ENCODE peak calls at places on chromosomes 11 and 22, in seven cellular contexts. L is fibroblast of pulmonary artery, Y is mucosa of descending colon, C is HFF-Myc, G is aorta, T is Peyer's patch, B is left ventricle myocardium inferior. Z is an unnamed sample.

GRCh38 chr11:60831143-60831500 is 10.8 kb upstream of the CCDC86 start:
- DNase-seq in G (peak), Y (peak), L (peak), B (peak), C (peak), T (peak), Z (peak)

GRCh38 chr11:57338152-57338551 is at the start of gene P2RX3:
- DNase-seq in L (no peak), T (peak), Y (no peak), C (no peak), B (peak), G (no peak), Z (no peak)

GRCh38 chr11:120540744-120541143 is 29.2 kb downstream of the GRIK4 start:
- DNase-seq in C (no peak), Y (no peak), L (no peak), B (no peak), G (no peak), T (no peak), Z (no peak)

GRCh38 chr22:30245985-30246901 is at the start of gene LIF:
- DNase-seq in B (no peak), C (no peak), G (no peak), Y (peak), T (no peak), L (peak), Z (no peak)

GRCh38 chr11:47161134-47161854 is 15.4 kb downstream of the ARFGAP2 start:
- DNase-seq in C (no peak), L (peak), T (peak), B (no peak), G (no peak), Y (peak), Z (peak)

GRCh38 chr22:23212061-23213030 is 32.0 kb downstream of the BCR start:
- DNase-seq in C (no peak), Y (no peak), T (peak), G (peak), L (no peak), B (no peak), Z (peak)

GRCh38 chr11:69545976-69546617 is 64.6 kb downstream of the LINC01488 start:
- DNase-seq in Y (no peak), C (no peak), B (no peak), T (no peak), G (peak), L (no peak), Z (peak)

GRCh38 chr11:59551651-59552521 is 40.5 kb downstream of the OR4D9 start:
- DNase-seq in L (peak), C (peak), B (no peak), T (no peak), Y (no peak), G (no peak), Z (no peak)

DNA sequence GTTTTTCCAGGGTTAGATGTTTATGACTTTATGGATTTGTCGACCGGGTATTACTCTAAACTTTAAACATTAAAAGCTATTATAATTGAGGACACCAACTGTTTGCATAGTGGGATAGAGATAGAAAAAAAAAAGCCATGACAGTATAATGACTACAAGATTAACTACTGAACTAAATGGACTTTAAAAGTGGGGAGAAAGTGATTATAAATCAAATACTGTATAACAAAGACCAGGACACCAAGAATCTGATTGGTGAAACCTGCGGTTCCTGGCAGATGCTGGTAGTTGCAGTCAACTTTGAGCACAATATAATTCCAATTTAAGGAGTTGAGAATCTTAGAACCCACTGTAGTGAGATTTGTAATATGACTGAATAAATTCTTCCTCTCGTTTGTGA is 2.5 kb downstream of the CRKL start:
- DNase-seq in C (no peak), T (no peak), Y (no peak), G (no peak), L (no peak), B (no peak), Z (no peak)
- H3K4me3 ChIP-seq in C (peak), T (peak), Y (no peak), G (peak), L (peak), B (peak), Z (peak)

DNA sequence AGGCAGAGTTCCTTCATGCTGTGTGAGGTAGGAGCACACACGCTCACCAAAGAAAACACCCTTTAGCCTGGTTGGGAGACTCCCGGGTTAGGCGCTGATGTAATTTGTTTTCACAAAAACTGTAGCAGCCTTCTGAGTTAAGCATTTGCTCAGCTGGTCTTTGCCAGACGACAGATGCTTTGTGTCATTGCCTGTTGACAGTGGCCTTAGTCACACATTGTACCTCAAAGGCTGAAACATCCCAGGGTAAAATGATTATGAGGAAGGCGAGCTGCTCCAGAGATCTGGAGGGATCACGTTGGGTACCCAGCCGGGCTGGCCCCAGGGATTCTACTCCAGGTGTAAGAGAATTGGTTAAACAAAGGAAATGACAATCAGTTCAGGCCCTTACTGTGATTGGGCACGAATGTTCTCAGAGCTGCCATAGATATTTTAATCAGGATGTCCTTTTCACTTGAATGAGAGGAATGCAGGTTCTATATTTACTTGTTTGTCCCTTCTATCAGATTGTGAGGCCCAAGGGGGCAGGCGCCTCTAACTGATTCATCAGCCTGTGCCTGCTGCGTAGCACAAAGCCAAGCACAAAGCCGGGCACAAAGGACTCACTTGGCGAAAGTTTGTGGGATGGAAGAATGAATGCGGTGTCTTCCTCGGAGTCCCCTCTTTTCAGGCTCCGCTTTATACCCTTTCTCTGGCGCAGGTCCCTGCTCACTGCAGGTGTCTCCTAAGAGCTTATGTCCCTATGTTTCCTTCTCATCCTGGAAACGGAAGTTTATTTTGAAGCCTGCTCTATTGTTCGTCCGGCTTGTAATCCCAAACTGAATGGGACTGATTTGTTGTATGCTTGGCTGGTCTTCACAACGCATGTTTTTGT is 47.1 kb downstream of the ADM start:
- DNase-seq in L (peak), Y (peak), B (peak), C (no peak), G (peak), T (no peak), Z (no peak)
- H3K4me3 ChIP-seq in L (no peak), Y (no peak), B (peak), C (no peak), G (no peak), T (no peak), Z (no peak)

GRCh38 chr11:102280237-102280833 is 36.9 kb upstream of the BIRC3 start:
- DNase-seq in T (peak), L (no peak), B (no peak), C (no peak), Y (peak), G (no peak), Z (no peak)
- H3K4me3 ChIP-seq in T (no peak), L (no peak), B (no peak), C (no peak), Y (no peak), G (no peak), Z (no peak)

GRCh38 chr11:62846177-62846576 is 6.8 kb upstream of the WDR74 start:
- DNase-seq in G (no peak), T (no peak), Y (no peak), L (no peak), B (no peak), C (no peak), Z (no peak)

GRCh38 chr11:62842171-62842717 is 2.9 kb upstream of the WDR74 start:
- DNase-seq in L (no peak), Y (peak), G (peak), T (no peak), B (peak), C (no peak), Z (peak)

GRCh38 chr11:62839050-62840015 is at the start of gene WDR74:
- DNase-seq in T (peak), Y (peak), B (peak), G (peak), C (peak), L (peak), Z (peak)

GRCh38 chr11:62844154-62844553 is 4.8 kb upstream of the WDR74 start:
- DNase-seq in C (no peak), G (no peak), Y (no peak), T (no peak), L (no peak), B (no peak), Z (no peak)

DNA sequence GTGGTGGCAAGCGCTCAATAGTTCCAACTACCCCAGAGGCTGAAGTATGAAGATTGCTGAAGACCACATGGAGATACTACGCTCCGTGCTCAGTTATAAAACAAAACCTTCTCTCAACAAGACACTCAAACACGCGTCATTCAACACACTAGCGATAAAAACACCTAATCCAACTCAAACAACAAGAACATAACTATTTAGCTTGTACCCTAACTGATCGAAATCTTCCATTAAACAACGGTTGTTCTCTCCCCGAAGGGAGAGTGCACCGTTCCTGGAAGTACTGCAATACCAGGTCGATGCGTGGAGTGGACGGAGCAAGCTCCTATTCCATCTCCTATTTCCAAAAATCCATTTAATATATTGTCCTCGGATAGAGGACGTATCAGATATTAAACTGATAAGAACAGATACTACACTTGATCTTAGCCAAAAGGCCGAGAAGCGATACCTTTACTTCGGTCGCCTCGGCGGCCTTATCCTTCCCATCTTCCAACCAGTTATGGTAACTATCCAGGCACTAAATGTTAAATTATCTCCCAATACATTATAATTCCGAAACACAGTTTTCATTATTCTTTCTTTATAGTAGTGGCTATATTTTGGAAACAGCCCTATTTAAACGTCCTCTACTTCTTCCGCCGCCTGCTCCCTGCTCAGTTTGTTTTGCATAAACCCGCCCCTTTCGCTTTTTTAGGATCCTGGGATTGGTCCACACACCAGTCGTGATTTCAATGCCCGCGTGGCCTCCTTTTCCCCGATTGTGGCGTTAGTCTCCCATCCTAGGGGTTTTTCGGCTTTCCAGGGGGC is 2.2 kb upstream of the WDR74 start:
- DNase-seq in B (peak), L (peak), T (peak), Y (peak), G (peak), C (peak), Z (peak)
- H3K4me3 ChIP-seq in B (peak), L (peak), T (peak), Y (peak), G (peak), C (peak), Z (peak)

GRCh38 chr22:21736948-21737347 is 1.4 kb upstream of the YPEL1 start:
- DNase-seq in T (no peak), L (no peak), Y (no peak), C (no peak), B (no peak), G (no peak), Z (no peak)

GRCh38 chr22:21734540-21735197 is 925 bp downstream of the YPEL1 start:
- DNase-seq in C (no peak), T (no peak), G (no peak), L (no peak), Y (no peak), B (no peak), Z (no peak)

GRCh38 chr22:21738081-21738480 is 2.5 kb upstream of the YPEL1 start:
- DNase-seq in L (no peak), T (no peak), Y (no peak), G (no peak), C (no peak), B (no peak), Z (no peak)

GRCh38 chr22:21735198-21736083 is at the start of gene YPEL1:
- DNase-seq in T (peak), Y (peak), L (peak), B (peak), C (no peak), G (peak), Z (peak)

DNA sequence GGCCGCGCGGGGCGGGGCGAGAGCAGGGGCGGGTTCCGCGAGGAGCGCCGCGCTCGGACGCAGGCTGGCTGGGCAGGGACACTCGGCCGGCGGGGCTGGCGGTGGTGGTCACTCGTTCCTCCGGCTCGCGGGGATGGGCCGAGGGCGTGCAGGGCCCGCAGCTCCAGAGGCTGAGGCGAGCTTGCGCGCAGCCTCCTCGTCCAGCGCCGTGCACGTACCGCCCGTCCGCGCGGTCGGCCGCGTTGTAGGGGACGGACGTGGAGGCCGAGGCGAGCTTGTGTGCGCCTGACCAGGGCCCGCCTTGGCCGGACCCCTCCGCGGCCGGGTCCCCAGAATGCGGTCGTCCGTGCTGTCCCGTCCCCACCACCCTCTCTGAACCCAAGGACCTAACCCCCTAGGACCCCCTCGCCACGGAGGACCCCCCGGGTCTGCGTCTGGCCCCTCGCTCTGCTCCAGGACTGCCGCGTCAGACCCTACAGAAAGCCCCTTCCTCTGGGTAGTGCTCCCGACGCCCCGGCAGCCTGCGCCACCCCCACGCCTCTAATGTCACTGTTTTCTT is 569 bp upstream of the YPEL1 start:
- DNase-seq in C (no peak), G (no peak), L (no peak), B (no peak), T (no peak), Y (no peak), Z (no peak)
- H3K4me3 ChIP-seq in C (peak), G (peak), L (peak), B (peak), T (peak), Y (no peak), Z (peak)

GRCh38 chr11:818396-819128 is at the start of gene PNPLA2:
- DNase-seq in B (no peak), T (peak), L (peak), C (no peak), G (no peak), Y (peak), Z (no peak)
- H3K4me3 ChIP-seq in B (peak), T (peak), L (peak), C (peak), G (peak), Y (peak), Z (peak)

GRCh38 chr11:12251651-12252560 is 125.5 kb upstream of the PARVA start:
- DNase-seq in Y (no peak), L (no peak), C (no peak), B (no peak), T (no peak), G (no peak), Z (no peak)
- H3K4me3 ChIP-seq in Y (no peak), L (no peak), C (no peak), B (no peak), T (no peak), G (no peak), Z (no peak)

GRCh38 chr22:32204856-32205722 is at the start of gene RFPL2:
- DNase-seq in G (no peak), T (peak), Y (peak), L (peak), C (no peak), B (no peak), Z (peak)
- H3K4me3 ChIP-seq in G (no peak), T (peak), Y (no peak), L (no peak), C (no peak), B (peak), Z (peak)

GRCh38 chr22:39317756-39318506 is 1.5 kb downstream of the RPL3 start:
- DNase-seq in C (no peak), G (no peak), L (peak), T (peak), Y (no peak), B (no peak), Z (no peak)

GRCh38 chr22:39318507-39319283 is 728 bp downstream of the RPL3 start:
- DNase-seq in T (peak), Y (no peak), G (peak), L (no peak), C (no peak), B (no peak), Z (no peak)

GRCh38 chr22:39316440-39317083 is 2.9 kb downstream of the RPL3 start:
- DNase-seq in G (peak), Y (peak), L (peak), C (no peak), T (peak), B (peak), Z (peak)

GRCh38 chr22:39315389-39315788 is 4.0 kb downstream of the RPL3 start:
- DNase-seq in G (no peak), C (no peak), B (no peak), T (peak), Y (no peak), L (no peak), Z (no peak)

DNA sequence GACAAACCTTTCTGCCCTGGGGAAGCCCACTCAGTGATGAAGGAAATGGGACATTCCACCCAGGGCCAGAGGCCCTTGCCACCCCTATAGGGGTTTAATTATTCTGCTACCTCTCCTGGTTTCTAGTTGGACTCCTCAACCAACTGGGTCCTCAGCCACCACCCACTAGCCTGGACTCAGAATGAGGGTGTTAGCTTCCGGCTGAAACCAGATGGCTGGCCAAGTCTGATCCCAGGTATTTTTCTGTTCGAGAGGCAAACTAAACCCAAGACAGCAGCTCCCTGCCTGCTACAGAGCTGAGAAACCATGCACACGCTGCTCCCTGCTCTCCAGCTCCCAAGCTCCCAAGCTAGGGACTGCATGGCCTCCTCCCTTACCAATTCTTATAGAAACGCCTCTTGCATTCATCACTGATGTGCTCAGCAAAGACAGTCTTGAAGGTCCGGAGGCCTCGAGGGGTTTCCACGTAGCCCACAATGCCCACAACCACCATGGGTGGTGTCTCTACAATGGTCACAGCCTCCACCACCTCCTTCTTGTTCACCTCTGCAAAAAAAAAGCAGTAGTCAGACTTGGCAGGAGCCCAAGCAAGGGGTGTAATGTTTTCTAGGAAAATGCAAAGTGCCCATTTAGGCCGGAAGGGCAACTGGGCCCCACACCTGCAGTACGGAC is 2.2 kb downstream of the RPL3 start:
- DNase-seq in G (no peak), L (no peak), B (no peak), T (peak), Y (no peak), C (no peak), Z (peak)
- H3K4me3 ChIP-seq in G (no peak), L (peak), B (peak), T (peak), Y (no peak), C (peak), Z (peak)